ENCODE peak calls at places on chromosome 9, in four cellular contexts. F is adrenal gland, C is prostate gland, R is heart left ventricle. B is an unnamed sample. For H3K4me1, the result is how much of the 10 kb centered on the place peaks cover.

GRCh38 chr9:19375536-19375935 is 4.5 kb downstream of the RPS6 start:
- DNase-seq in F (no peak), C (no peak), R (no peak), B (no peak)

GRCh38 chr9:21311888-21312287 is 6.8 kb upstream of the IFNA5 start:
- DNase-seq in F (no peak), R (no peak), C (no peak), B (no peak)

GRCh38 chr9:13568851-13569618 is 289.5 kb upstream of the MPDZ start:
- DNase-seq in R (no peak), C (no peak), F (no peak), B (no peak)

GRCh38 chr9:126514037-126514821 is 99.5 kb upstream of the LMX1B start:
- DNase-seq in R (peak), C (no peak), F (peak), B (no peak)

GRCh38 chr9:130770679-130771442 is 64.2 kb upstream of the ABL1 start:
- DNase-seq in F (no peak), C (no peak), R (no peak), B (no peak)

GRCh38 chr9:136316896-136317676 is 10.3 kb upstream of the GPSM1 start:
- DNase-seq in F (peak), C (no peak), R (no peak), B (no peak)

GRCh38 chr9:109447329-109448076 is 50.6 kb downstream of the PTPN3 start:
- DNase-seq in F (no peak), R (no peak), C (no peak), B (no peak)

GRCh38 chr9:32251539-32251938 is 132.9 kb upstream of the ACO1 start:
- DNase-seq in F (peak), R (peak), C (peak), B (no peak)

GRCh38 chr9:1047605-1048235 is 2.4 kb upstream of the DMRT2 start:
- DNase-seq in R (no peak), F (no peak), C (no peak), B (no peak)

GRCh38 chr9:69900406-69900805 is 79.8 kb downstream of the CFAP95 start:
- DNase-seq in R (no peak), F (no peak), C (no peak), B (no peak)

GRCh38 chr9:130021123-130021522 is 21.9 kb downstream of the FNBP1 start:
- DNase-seq in F (no peak), C (no peak), R (no peak), B (no peak)

DNA sequence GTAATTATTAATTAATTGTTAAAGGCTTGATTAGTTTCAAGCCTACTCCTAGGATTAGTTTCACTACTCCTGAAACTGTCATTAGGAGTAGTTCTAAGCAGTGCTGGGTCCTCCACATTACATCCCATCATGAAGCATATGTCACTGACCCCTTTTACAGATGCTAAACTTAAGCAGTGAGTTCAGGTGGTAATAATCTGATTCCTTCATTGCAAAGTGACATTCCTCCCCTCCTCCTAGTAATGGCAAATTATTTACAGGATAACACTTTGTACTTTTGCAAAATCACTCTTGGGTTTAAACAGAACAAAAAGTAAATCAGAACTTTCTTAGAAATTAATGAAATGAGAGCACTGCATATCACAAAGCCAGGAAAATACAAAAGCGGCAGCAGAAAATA is 52.4 kb downstream of the BAAT start:
- DNase-seq in C (no peak), R (no peak), F (no peak), B (no peak)
- H3K4me1 ChIP-seq in C (under half), R (under half), F (under half), B (under half)

GRCh38 chr9:122193651-122194050 is 33.9 kb downstream of the MORN5 start:
- DNase-seq in R (no peak), C (no peak), F (no peak), B (no peak)

GRCh38 chr9:122191519-122191918 is 31.8 kb downstream of the MORN5 start:
- DNase-seq in F (no peak), C (no peak), R (no peak), B (no peak)

GRCh38 chr9:122192914-122193525 is 33.3 kb downstream of the MORN5 start:
- DNase-seq in F (no peak), C (no peak), R (no peak), B (no peak)

GRCh38 chr9:122190597-122191381 is 31.1 kb downstream of the MORN5 start:
- DNase-seq in C (no peak), F (no peak), R (no peak), B (peak)

DNA sequence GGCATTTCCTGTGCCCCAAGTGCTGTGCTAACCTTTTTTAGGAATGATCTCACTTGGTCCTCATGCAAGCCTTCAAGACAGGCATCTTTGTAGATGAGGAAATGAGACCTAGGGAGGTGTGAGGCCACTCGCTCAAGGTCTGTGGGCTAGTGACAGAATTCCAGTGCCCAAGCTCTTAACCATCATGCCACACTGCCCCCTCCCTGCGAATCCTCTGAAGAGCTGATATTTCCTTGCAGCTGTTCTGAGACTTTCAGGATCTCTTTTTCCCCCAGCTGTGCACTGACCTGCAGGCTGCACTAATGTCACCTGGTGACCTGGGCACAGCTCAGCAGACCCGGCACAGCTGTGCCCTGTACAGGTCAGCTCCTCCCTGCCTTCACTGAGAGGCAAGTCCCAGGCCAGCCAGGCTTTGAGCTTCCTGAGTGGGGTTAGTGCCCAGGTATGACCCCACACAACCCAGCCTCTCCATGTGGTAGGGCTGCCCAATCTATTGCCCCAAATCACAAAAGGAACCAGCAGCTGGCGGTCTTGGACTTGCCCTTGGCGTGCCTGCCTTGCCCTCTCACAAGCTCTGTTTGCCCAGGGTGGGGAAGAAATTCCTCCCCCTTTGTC is 32.7 kb downstream of the MORN5 start:
- DNase-seq in F (no peak), R (no peak), C (no peak), B (no peak)
- TF ChIP-seq CTCF in F (no peak), R (no peak), C (no peak), B (no peak)

GRCh38 chr9:86946712-86947145 is 577 bp downstream of the GAS1 start:
- DNase-seq in C (peak), F (peak), R (peak), B (peak)

GRCh38 chr9:86944974-86945867 is 2.1 kb downstream of the GAS1 start:
- DNase-seq in C (no peak), R (peak), F (peak), B (no peak)

GRCh38 chr9:86947146-86948081 is at the start of gene GAS1:
- DNase-seq in R (peak), C (peak), F (peak), B (peak)

GRCh38 chr9:86945868-86946711 is 1.2 kb downstream of the GAS1 start:
- DNase-seq in R (peak), C (peak), F (peak), B (peak)

DNA sequence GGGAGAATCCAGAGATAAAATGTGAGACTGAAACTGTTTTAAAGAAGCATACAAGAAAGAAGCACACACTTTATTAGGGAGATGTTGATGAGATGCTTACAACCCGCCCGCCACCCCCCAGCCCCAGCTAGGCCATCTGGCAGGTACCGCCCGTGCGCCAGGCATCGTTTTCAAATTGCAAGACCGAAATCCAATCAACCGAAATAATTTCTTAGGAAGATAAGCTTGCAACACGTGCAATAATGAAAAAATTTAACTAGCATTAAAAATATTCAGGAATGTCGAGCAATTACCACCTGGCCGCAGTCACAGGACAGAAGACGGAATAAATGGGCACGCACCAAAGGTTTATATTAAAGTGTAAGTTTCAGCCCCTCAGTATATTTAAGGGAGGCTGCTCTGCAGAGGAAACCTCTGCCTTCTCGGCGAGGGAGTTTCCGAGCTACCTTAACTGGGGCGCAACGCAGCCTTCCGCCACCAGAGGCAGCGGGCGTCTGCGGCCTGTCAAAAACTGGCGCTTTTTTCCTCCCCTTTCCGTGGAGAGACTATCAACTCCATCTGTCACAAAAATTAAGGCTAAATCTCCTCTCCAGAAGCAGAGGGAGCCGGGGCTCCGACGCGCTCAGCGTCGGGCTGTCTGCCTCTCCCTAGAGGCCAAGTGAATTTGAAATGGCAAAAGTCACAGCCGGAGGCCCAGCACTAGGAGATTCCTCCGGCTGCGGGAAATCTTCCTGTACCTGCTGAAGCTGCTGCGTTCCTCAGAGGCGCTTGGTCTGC is 1.0 kb upstream of the GAS1 start:
- DNase-seq in C (peak), R (peak), F (peak), B (peak)
- TF ChIP-seq POLR2A in C (no peak), R (no peak), F (no peak), B (peak)

GRCh38 chr9:89508951-89509607 is 11.2 kb upstream of the SEMA4D start:
- DNase-seq in F (peak), C (no peak), R (no peak), B (no peak)

GRCh38 chr9:89507626-89508025 is 9.7 kb upstream of the SEMA4D start:
- DNase-seq in F (no peak), C (no peak), R (no peak), B (no peak)

GRCh38 chr9:89505048-89505447 is 7.1 kb upstream of the SEMA4D start:
- DNase-seq in C (no peak), F (no peak), R (no peak), B (no peak)

GRCh38 chr9:89502038-89502601 is 4.2 kb upstream of the SEMA4D start:
- DNase-seq in R (no peak), F (no peak), C (no peak), B (no peak)

DNA sequence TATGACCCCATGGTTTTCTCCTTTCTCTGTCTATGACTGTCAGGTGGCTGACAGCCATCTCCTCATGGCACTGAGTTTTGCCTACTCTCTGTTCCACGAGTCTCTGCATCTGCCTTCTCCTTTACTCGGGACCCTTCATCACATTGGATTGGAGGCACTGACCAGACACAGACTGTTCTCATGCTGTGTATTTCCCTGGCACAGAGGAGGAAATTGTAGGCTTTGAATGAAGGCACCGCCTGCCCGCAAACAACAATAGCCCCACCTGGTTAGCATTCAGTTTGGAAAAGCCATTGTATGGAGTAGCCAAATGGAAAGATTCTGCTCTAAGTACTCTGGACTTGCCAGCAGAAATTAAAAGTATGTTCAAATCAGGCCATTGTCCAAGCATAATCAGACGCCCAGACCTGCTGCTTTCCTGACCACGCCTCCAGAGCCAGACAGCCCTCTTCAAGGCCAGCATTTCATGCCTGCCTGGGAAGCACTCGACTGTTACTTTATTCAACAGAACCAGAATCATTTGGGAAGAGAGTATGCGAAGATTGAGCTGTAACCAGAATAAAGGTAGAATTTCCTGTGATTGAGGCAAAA is 8.0 kb upstream of the SEMA4D start:
- DNase-seq in F (peak), C (no peak), R (no peak), B (no peak)
- H3K4me1 ChIP-seq in F (under half), C (under half), R (under half), B (under half)

GRCh38 chr9:38263534-38263933 is 129.0 kb upstream of the ALDH1B1 start:
- DNase-seq in F (no peak), C (no peak), R (no peak), B (no peak)
- TF ChIP-seq CTCF in F (no peak), C (no peak), R (peak), B (no peak)

DNA sequence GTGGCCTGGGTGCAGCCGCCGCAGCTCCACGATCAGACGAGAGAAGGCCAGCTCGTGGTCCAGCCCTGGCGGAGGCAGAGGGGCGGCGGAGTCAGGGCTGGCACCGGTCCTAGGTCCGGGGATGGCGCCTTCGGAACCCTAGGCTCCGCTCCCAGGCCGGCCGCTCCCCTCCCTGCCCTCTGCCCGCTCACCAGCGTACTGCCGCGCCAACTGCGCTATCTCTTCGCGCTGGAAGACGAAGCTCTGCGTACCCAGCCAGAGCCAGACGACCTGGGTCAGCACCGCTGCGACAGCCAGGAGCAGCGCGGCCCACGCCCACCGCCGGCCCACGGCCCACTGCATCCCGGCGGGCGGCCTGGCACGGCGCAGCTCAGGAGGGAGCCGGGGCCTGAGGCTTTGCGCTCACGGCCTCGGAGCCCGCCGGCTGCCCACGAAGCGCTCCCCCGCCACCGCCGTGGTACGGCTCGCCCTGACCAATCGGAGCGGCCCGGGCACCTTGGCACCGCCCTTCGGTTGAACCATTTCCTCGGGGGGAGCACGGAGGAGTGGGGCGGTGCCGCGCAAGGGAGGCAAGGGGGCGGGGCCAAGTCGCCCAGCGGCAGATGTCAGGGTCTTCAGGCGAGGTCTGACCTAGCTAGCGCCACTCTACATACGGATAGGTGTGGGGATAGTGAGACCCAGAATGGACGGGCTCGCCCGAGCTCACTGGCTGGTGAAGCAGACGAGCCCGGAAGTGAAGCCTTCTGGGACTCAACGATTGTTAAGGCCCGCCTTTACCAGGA is at the start of gene SIGMAR1:
- DNase-seq in R (peak), C (peak), F (peak), B (peak)
- TF ChIP-seq POLR2A in R (no peak), C (peak), F (peak), B (peak)

GRCh38 chr9:124695280-124695890 is 75.7 kb downstream of the NR6A1 start:
- DNase-seq in F (no peak), C (no peak), R (no peak), B (no peak)
- H3K4me1 ChIP-seq in F (under half), C (under half), R (under half), B (under half)

DNA sequence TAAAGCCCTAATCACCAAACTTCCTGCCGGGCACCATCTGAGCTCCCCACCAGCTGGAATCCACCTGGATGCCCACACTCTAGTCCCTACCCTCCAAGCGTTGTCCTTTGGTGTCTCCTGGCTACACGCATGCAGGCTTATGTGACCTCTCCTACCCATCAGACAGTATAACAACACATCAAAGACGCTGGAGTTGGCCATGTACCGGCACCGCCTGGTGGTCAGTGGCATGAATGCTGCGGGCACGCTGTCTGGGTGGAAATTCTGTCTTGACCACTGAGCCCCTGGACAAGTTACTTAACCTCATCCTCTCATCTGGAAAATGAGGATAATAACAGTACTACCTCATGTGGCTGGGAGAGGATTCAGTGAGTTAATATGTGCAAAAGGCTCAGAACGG is 23.4 kb upstream of the CORO2A start:
- DNase-seq in F (peak), C (no peak), R (no peak), B (no peak)
- TF ChIP-seq CTCF in F (peak), C (no peak), R (peak), B (no peak)

GRCh38 chr9:133534346-133535284 is at the start of gene ADAMTSL2:
- DNase-seq in C (peak), F (peak), R (peak), B (no peak)
- TF ChIP-seq POLR2A in C (no peak), F (no peak), R (no peak), B (no peak)

DNA sequence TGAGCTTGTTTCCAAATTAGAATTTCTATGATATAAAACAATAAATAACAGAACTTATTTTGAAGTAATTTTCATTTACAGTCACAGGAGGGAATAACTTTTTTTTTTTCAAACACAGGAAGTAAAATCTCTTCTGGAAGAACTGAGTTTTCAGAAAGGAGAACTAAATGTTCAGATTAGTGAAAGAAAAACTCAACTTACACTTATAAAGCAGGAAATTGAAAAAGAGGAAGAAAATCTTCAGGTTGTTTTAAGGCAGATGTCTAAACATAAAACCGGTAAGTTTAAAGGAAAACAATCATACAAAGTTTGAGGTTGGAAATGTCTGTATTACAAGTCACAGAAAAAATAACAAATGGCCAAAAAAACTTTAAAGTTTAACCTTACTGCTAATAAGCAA is 41.6 kb downstream of the RAB14 start:
- DNase-seq in R (no peak), C (no peak), F (no peak), B (no peak)
- H3K4me1 ChIP-seq in R (under half), C (under half), F (under half), B (under half)